ENCODE peak calls at places on chromosomes 7 and 10, in six cellular contexts. U, D, N, W, O and F are unnamed samples.
A peak's percentile ranks its signal among the peaks of the same experiment; 100 is the strongest.

GRCh38 chr7:155562106-155562505 is 15.7 kb upstream of the CNPY1 start:
- DNase-seq in O (no peak), D (no peak), W (no peak), N (no peak), U (no peak), F (no peak)

GRCh38 chr10:110957603-110958002 is 38.2 kb downstream of the SHOC2 start:
- DNase-seq in U (no peak), N (no peak), D (no peak), O (no peak), W (no peak), F (no peak)

GRCh38 chr7:110960811-110961210 is 130.1 kb upstream of the LRRN3 start:
- DNase-seq in O (no peak), U (no peak), D (no peak), N (no peak), W (no peak), F (no peak)

GRCh38 chr10:119120413-119120867 is 16.5 kb downstream of the DENND10 start:
- DNase-seq in N (no peak), W (no peak), D (peak; percentile 35), U (no peak), O (no peak), F (no peak)

GRCh38 chr7:148959726-148960125 is 68.6 kb downstream of the PDIA4 start:
- DNase-seq in D (no peak), U (no peak), N (no peak), W (no peak), O (no peak), F (no peak)

GRCh38 chr7:57205000-57205399 is 72.8 kb upstream of the ZNF479 start:
- DNase-seq in O (no peak), U (no peak), N (no peak), D (no peak), W (no peak), F (no peak)

GRCh38 chr7:133705596-133705995 is 421.5 kb upstream of the LRGUK start:
- DNase-seq in N (no peak), O (no peak), U (no peak), W (no peak), D (no peak), F (peak; percentile 11)

GRCh38 chr10:121288011-121288410 is 310.2 kb downstream of the FGFR2 start:
- DNase-seq in U (no peak), N (no peak), O (no peak), D (no peak), W (no peak), F (no peak)

GRCh38 chr7:150378115-150378852 is 846 bp upstream of the ZNF775 start:
- DNase-seq in D (peak; percentile 89), W (peak; percentile 54), U (no peak), O (peak; percentile 29), N (no peak), F (no peak)

GRCh38 chr7:15399446-15399845 is 162.4 kb downstream of the AGMO start:
- DNase-seq in O (no peak), U (no peak), D (no peak), W (no peak), N (no peak), F (no peak)

GRCh38 chr7:129499915-129500463 is 2.3 kb upstream of the SMKR1 start:
- DNase-seq in N (no peak), O (no peak), D (peak; percentile 63), W (no peak), U (no peak), F (no peak)

GRCh38 chr7:102119213-102119651 is 167.4 kb upstream of the SH2B2 start:
- DNase-seq in O (no peak), U (no peak), W (peak; percentile 40), D (no peak), N (no peak), F (no peak)

GRCh38 chr7:88200793-88201192 is 19.0 kb downstream of the SRI start:
- DNase-seq in D (no peak), W (no peak), N (no peak), U (no peak), O (peak; percentile 51), F (no peak)

GRCh38 chr10:133235891-133236321 is 1.7 kb upstream of the VENTX start:
- DNase-seq in N (no peak), W (peak; percentile 60), O (no peak), D (no peak), U (no peak), F (no peak)

GRCh38 chr7:39199951-39200350 is 222.2 kb downstream of the POU6F2 start:
- DNase-seq in W (no peak), U (no peak), N (no peak), D (no peak), O (no peak), F (no peak)

GRCh38 chr7:36208997-36209813 is 56.2 kb downstream of the EEPD1 start:
- DNase-seq in N (no peak), O (no peak), U (no peak), D (peak; percentile 30), W (no peak), F (no peak)

GRCh38 chr10:124742418-124743187 is 1.6 kb downstream of the FAM53B start:
- DNase-seq in N (no peak), O (peak; percentile 11), U (no peak), D (peak; percentile 68), W (no peak), F (no peak)

GRCh38 chr7:5528071-5528814 is 104.6 kb upstream of the TNRC18 start:
- DNase-seq in O (no peak), D (no peak), U (no peak), W (no peak), N (peak; percentile 27), F (no peak)